ENCODE peak calls at places on chromosomes 4 and X, in ten cellular contexts. One of them, this sample, is unnamed.
A peak's percentile ranks its signal among the peaks of the same experiment; 100 is the strongest.

GRCh38 chr4:156774422-156774821 is 197.2 kb downstream of the PDGFC start:
- DNase-seq in HepG2: peak; percentile 34
- DNase-seq in suprapubic skin: peak; percentile 78
- DNase-seq in vagina: no peak
- DNase-seq in HCT116: no peak
- DNase-seq in sigmoid colon: no peak
- DNase-seq in esophagus muscularis mucosa: no peak
- DNase-seq in endothelial cell of umbilical vein: no peak
- DNase-seq in breast epithelium: no peak
- DNase-seq in transverse colon: no peak
- DNase-seq in this sample: no peak

GRCh38 chr4:36392049-36392448 is 110.6 kb downstream of the DTHD1 start:
- DNase-seq in HepG2: no peak
- DNase-seq in suprapubic skin: no peak
- DNase-seq in vagina: no peak
- DNase-seq in HCT116: no peak
- DNase-seq in sigmoid colon: no peak
- DNase-seq in esophagus muscularis mucosa: no peak
- DNase-seq in endothelial cell of umbilical vein: no peak
- DNase-seq in breast epithelium: no peak
- DNase-seq in transverse colon: no peak
- DNase-seq in this sample: no peak

GRCh38 chr4:105036991-105037390 is 109.7 kb upstream of the TET2 start:
- DNase-seq in HepG2: no peak
- DNase-seq in suprapubic skin: no peak
- DNase-seq in vagina: no peak
- DNase-seq in HCT116: no peak
- DNase-seq in sigmoid colon: no peak
- DNase-seq in esophagus muscularis mucosa: no peak
- DNase-seq in endothelial cell of umbilical vein: no peak
- DNase-seq in breast epithelium: no peak
- DNase-seq in transverse colon: no peak
- DNase-seq in this sample: no peak

GRCh38 chr4:115575851-115576250 is 462.4 kb upstream of the NDST4 start:
- DNase-seq in HepG2: no peak
- DNase-seq in suprapubic skin: no peak
- DNase-seq in vagina: no peak
- DNase-seq in HCT116: no peak
- DNase-seq in sigmoid colon: no peak
- DNase-seq in esophagus muscularis mucosa: no peak
- DNase-seq in endothelial cell of umbilical vein: no peak
- DNase-seq in breast epithelium: no peak
- DNase-seq in transverse colon: no peak
- DNase-seq in this sample: no peak

GRCh38 chrX:22345884-22346283 is 73.2 kb downstream of the CBLL2 start:
- DNase-seq in HepG2: no peak
- DNase-seq in suprapubic skin: no peak
- DNase-seq in vagina: no peak
- DNase-seq in HCT116: no peak
- DNase-seq in sigmoid colon: no peak
- DNase-seq in esophagus muscularis mucosa: no peak
- DNase-seq in endothelial cell of umbilical vein: no peak
- DNase-seq in breast epithelium: no peak
- DNase-seq in transverse colon: no peak
- DNase-seq in this sample: no peak

GRCh38 chr4:2284161-2284933 is 22.4 kb upstream of the MXD4 start:
- DNase-seq in HepG2: no peak
- DNase-seq in suprapubic skin: no peak
- DNase-seq in vagina: no peak
- DNase-seq in HCT116: no peak
- DNase-seq in sigmoid colon: peak; percentile 55
- DNase-seq in esophagus muscularis mucosa: no peak
- DNase-seq in endothelial cell of umbilical vein: no peak
- DNase-seq in breast epithelium: no peak
- DNase-seq in transverse colon: no peak
- DNase-seq in this sample: no peak

GRCh38 chr4:11765849-11766453 is 337.3 kb upstream of the HS3ST1 start:
- DNase-seq in HepG2: peak; percentile 15
- DNase-seq in suprapubic skin: no peak
- DNase-seq in vagina: no peak
- DNase-seq in HCT116: peak; percentile 57
- DNase-seq in sigmoid colon: no peak
- DNase-seq in esophagus muscularis mucosa: no peak
- DNase-seq in endothelial cell of umbilical vein: peak; percentile 75
- DNase-seq in breast epithelium: no peak
- DNase-seq in transverse colon: peak; percentile 14
- DNase-seq in this sample: no peak

GRCh38 chrX:53266914-53267313 is 14.5 kb downstream of the IQSEC2 start:
- DNase-seq in HepG2: no peak
- DNase-seq in suprapubic skin: no peak
- DNase-seq in vagina: no peak
- DNase-seq in HCT116: no peak
- DNase-seq in sigmoid colon: no peak
- DNase-seq in esophagus muscularis mucosa: no peak
- DNase-seq in endothelial cell of umbilical vein: no peak
- DNase-seq in breast epithelium: no peak
- DNase-seq in transverse colon: no peak
- DNase-seq in this sample: no peak

GRCh38 chrX:155148724-155149537 is 67.3 kb upstream of the VBP1 start:
- DNase-seq in HepG2: peak; percentile 15
- DNase-seq in suprapubic skin: no peak
- DNase-seq in vagina: no peak
- DNase-seq in HCT116: no peak
- DNase-seq in sigmoid colon: no peak
- DNase-seq in esophagus muscularis mucosa: no peak
- DNase-seq in endothelial cell of umbilical vein: peak; percentile 20
- DNase-seq in breast epithelium: no peak
- DNase-seq in transverse colon: peak; percentile 15
- DNase-seq in this sample: no peak

GRCh38 chrX:12115377-12115776 is 22.9 kb upstream of the FRMPD4 start:
- DNase-seq in HepG2: no peak
- DNase-seq in suprapubic skin: no peak
- DNase-seq in vagina: no peak
- DNase-seq in HCT116: no peak
- DNase-seq in sigmoid colon: no peak
- DNase-seq in esophagus muscularis mucosa: no peak
- DNase-seq in endothelial cell of umbilical vein: peak; percentile 1
- DNase-seq in breast epithelium: no peak
- DNase-seq in transverse colon: no peak
- DNase-seq in this sample: no peak

GRCh38 chrX:70132244-70132643 is 1.0 kb upstream of the IGBP1 start:
- DNase-seq in HepG2: no peak
- DNase-seq in suprapubic skin: no peak
- DNase-seq in vagina: no peak
- DNase-seq in HCT116: no peak
- DNase-seq in sigmoid colon: no peak
- DNase-seq in esophagus muscularis mucosa: no peak
- DNase-seq in endothelial cell of umbilical vein: no peak
- DNase-seq in breast epithelium: no peak
- DNase-seq in transverse colon: no peak
- DNase-seq in this sample: no peak

GRCh38 chr4:101515099-101515498 is 167.8 kb upstream of the PPP3CA start:
- DNase-seq in HepG2: no peak
- DNase-seq in suprapubic skin: no peak
- DNase-seq in vagina: no peak
- DNase-seq in HCT116: no peak
- DNase-seq in sigmoid colon: no peak
- DNase-seq in esophagus muscularis mucosa: no peak
- DNase-seq in endothelial cell of umbilical vein: no peak
- DNase-seq in breast epithelium: no peak
- DNase-seq in transverse colon: no peak
- DNase-seq in this sample: no peak

GRCh38 chrX:76076124-76076523 is 96.7 kb upstream of the PBDC1 start:
- DNase-seq in HepG2: no peak
- DNase-seq in suprapubic skin: no peak
- DNase-seq in vagina: no peak
- DNase-seq in HCT116: no peak
- DNase-seq in sigmoid colon: no peak
- DNase-seq in esophagus muscularis mucosa: no peak
- DNase-seq in endothelial cell of umbilical vein: no peak
- DNase-seq in breast epithelium: no peak
- DNase-seq in transverse colon: no peak
- DNase-seq in this sample: no peak
- TF ChIP-seq POLR2A in HepG2: no peak
- TF ChIP-seq POLR2A in suprapubic skin: no peak
- TF ChIP-seq POLR2A in vagina: no peak
- TF ChIP-seq POLR2A in HCT116: no peak
- TF ChIP-seq POLR2A in sigmoid colon: no peak
- TF ChIP-seq POLR2A in esophagus muscularis mucosa: no peak
- TF ChIP-seq POLR2A in endothelial cell of umbilical vein: no peak
- TF ChIP-seq POLR2A in breast epithelium: no peak
- TF ChIP-seq POLR2A in transverse colon: no peak
- TF ChIP-seq POLR2A in this sample: no peak

DNA sequence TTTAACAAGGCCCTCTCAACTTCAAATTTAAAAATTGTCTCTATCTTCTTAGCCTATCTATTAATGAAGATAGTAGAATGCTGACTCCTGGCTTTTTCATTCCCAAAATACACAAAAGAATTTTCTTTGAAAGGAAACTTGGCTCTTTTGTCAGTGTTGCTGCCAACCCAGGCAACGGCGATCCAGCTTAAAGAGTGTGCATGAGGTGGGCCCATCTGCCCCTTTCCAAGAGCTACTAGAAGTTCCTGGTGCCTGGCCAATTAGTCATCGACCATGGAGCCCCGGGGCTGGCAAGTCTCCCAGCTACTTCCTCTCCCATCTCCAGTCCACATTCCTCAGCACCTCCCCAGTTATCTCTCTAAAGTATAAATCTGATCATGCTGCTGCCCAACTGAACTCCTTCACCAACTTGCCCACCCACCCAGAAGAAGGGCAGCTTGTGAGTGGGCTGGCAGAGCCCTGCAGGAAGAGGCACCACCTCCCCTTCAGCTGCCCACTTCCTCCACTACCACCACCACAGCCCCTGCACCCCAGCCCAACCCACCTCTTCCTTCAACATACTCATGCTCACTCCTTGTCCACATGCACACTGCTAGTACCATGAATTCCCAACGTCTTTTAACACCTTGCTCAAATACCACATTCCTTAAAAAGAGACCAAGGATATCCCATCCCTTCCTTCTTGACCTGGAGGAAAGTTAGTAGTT is 158.2 kb upstream of the MAP3K15 start:
- DNase-seq in HepG2: peak; percentile 31
- DNase-seq in suprapubic skin: no peak
- DNase-seq in vagina: no peak
- DNase-seq in HCT116: peak; percentile 82
- DNase-seq in sigmoid colon: peak; percentile 84
- DNase-seq in esophagus muscularis mucosa: no peak
- DNase-seq in endothelial cell of umbilical vein: peak; percentile 73
- DNase-seq in breast epithelium: no peak
- DNase-seq in transverse colon: peak; percentile 35
- DNase-seq in this sample: no peak
- TF ChIP-seq POLR2AphosphoS5 in HepG2: no peak
- TF ChIP-seq POLR2AphosphoS5 in suprapubic skin: no peak
- TF ChIP-seq POLR2AphosphoS5 in vagina: no peak
- TF ChIP-seq POLR2AphosphoS5 in HCT116: peak; percentile 46
- TF ChIP-seq POLR2AphosphoS5 in sigmoid colon: no peak
- TF ChIP-seq POLR2AphosphoS5 in esophagus muscularis mucosa: no peak
- TF ChIP-seq POLR2AphosphoS5 in endothelial cell of umbilical vein: no peak
- TF ChIP-seq POLR2AphosphoS5 in breast epithelium: no peak
- TF ChIP-seq POLR2AphosphoS5 in transverse colon: no peak
- TF ChIP-seq POLR2AphosphoS5 in this sample: no peak

GRCh38 chrX:1385824-1386223 is 6.1 kb downstream of the SLC25A6 start:
- DNase-seq in HepG2: no peak
- DNase-seq in suprapubic skin: no peak
- DNase-seq in vagina: no peak
- DNase-seq in HCT116: no peak
- DNase-seq in sigmoid colon: no peak
- DNase-seq in esophagus muscularis mucosa: no peak
- DNase-seq in endothelial cell of umbilical vein: no peak
- DNase-seq in breast epithelium: no peak
- DNase-seq in transverse colon: no peak
- DNase-seq in this sample: no peak
- TF ChIP-seq POLR2A in HepG2: no peak
- TF ChIP-seq POLR2A in suprapubic skin: no peak
- TF ChIP-seq POLR2A in vagina: no peak
- TF ChIP-seq POLR2A in HCT116: no peak
- TF ChIP-seq POLR2A in sigmoid colon: no peak
- TF ChIP-seq POLR2A in esophagus muscularis mucosa: no peak
- TF ChIP-seq POLR2A in endothelial cell of umbilical vein: no peak
- TF ChIP-seq POLR2A in breast epithelium: no peak
- TF ChIP-seq POLR2A in transverse colon: no peak
- TF ChIP-seq POLR2A in this sample: no peak

DNA sequence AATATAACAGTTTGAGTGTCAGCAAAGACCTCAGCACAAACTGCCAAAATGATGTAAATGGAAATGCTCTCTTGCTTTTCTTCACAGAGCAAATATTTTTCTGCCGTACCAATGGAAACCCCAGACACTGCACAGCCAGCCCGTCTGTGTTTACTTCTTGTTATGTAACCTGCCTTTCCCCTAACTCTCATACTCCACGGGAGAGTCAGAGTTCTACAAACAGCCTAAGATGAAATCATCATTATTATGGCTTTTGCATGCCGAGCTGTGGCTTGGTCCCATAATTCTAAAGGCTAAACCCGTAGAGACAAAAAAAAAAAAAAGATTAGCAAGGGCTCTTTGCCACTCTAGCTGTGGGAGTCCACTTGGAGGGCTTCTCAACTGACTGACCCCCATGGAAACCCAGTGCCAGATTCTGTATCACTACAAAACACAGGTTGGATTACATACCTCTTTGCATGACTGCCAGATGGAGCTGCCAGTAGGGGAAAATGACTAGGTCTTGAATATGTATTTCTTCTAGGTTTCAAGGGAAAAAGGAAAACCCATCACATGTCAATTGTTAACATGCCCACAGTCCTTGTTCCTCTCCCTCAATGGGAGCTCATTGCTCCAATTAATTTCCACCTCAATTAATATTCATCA is 197.2 kb upstream of the CNKSR2 start:
- DNase-seq in HepG2: no peak
- DNase-seq in suprapubic skin: no peak
- DNase-seq in vagina: no peak
- DNase-seq in HCT116: no peak
- DNase-seq in sigmoid colon: no peak
- DNase-seq in esophagus muscularis mucosa: no peak
- DNase-seq in endothelial cell of umbilical vein: no peak
- DNase-seq in breast epithelium: no peak
- DNase-seq in transverse colon: no peak
- DNase-seq in this sample: no peak
- TF ChIP-seq POLR2AphosphoS5 in HepG2: no peak
- TF ChIP-seq POLR2AphosphoS5 in suprapubic skin: no peak
- TF ChIP-seq POLR2AphosphoS5 in vagina: no peak
- TF ChIP-seq POLR2AphosphoS5 in HCT116: no peak
- TF ChIP-seq POLR2AphosphoS5 in sigmoid colon: no peak
- TF ChIP-seq POLR2AphosphoS5 in esophagus muscularis mucosa: no peak
- TF ChIP-seq POLR2AphosphoS5 in endothelial cell of umbilical vein: no peak
- TF ChIP-seq POLR2AphosphoS5 in breast epithelium: no peak
- TF ChIP-seq POLR2AphosphoS5 in transverse colon: no peak
- TF ChIP-seq POLR2AphosphoS5 in this sample: no peak

GRCh38 chr4:186203391-186203802 is 12.0 kb downstream of the CYP4V2 start:
- DNase-seq in HepG2: no peak
- DNase-seq in suprapubic skin: no peak
- DNase-seq in vagina: no peak
- DNase-seq in HCT116: no peak
- DNase-seq in sigmoid colon: no peak
- DNase-seq in esophagus muscularis mucosa: no peak
- DNase-seq in endothelial cell of umbilical vein: peak; percentile 23
- DNase-seq in breast epithelium: no peak
- DNase-seq in transverse colon: no peak
- DNase-seq in this sample: no peak
- TF ChIP-seq POLR2A in HepG2: no peak
- TF ChIP-seq POLR2A in suprapubic skin: no peak
- TF ChIP-seq POLR2A in vagina: no peak
- TF ChIP-seq POLR2A in HCT116: no peak
- TF ChIP-seq POLR2A in sigmoid colon: no peak
- TF ChIP-seq POLR2A in esophagus muscularis mucosa: no peak
- TF ChIP-seq POLR2A in endothelial cell of umbilical vein: no peak
- TF ChIP-seq POLR2A in breast epithelium: no peak
- TF ChIP-seq POLR2A in transverse colon: no peak
- TF ChIP-seq POLR2A in this sample: no peak

This sample was measured in GM12891.